ENCODE peak calls at places on chromosome 11, in eight cellular contexts. One of them, this sample, is unnamed.

GRCh38 chr11:128909438-128910125 is 18.4 kb downstream of the KCNJ5 start:
- DNase-seq in A549: no peak
- DNase-seq in RWPE2: no peak
- DNase-seq in fibroblast of the aortic adventitia: no peak
- DNase-seq in IMR-90: no peak
- DNase-seq in thoracic aorta: no peak
- DNase-seq in endodermal cell: no peak
- DNase-seq in body of pancreas: no peak
- DNase-seq in this sample: no peak

GRCh38 chr11:115761348-115761747 is 257.1 kb upstream of the CADM1 start:
- DNase-seq in A549: no peak
- DNase-seq in RWPE2: no peak
- DNase-seq in fibroblast of the aortic adventitia: no peak
- DNase-seq in IMR-90: no peak
- DNase-seq in thoracic aorta: no peak
- DNase-seq in endodermal cell: no peak
- DNase-seq in body of pancreas: no peak
- DNase-seq in this sample: no peak

GRCh38 chr11:124402326-124402922 is 3.6 kb upstream of the OR8B3 start:
- DNase-seq in A549: peak
- DNase-seq in RWPE2: peak
- DNase-seq in fibroblast of the aortic adventitia: peak
- DNase-seq in IMR-90: peak
- DNase-seq in thoracic aorta: peak
- DNase-seq in endodermal cell: peak
- DNase-seq in body of pancreas: peak
- DNase-seq in this sample: peak

GRCh38 chr11:63212742-63213141 is 30.7 kb downstream of the SLC22A25 start:
- DNase-seq in A549: peak
- DNase-seq in RWPE2: no peak
- DNase-seq in fibroblast of the aortic adventitia: peak
- DNase-seq in IMR-90: no peak
- DNase-seq in thoracic aorta: no peak
- DNase-seq in endodermal cell: peak
- DNase-seq in body of pancreas: no peak
- DNase-seq in this sample: peak

GRCh38 chr11:26247340-26247739 is 84.6 kb upstream of the ANO3 start:
- DNase-seq in A549: no peak
- DNase-seq in RWPE2: no peak
- DNase-seq in fibroblast of the aortic adventitia: peak
- DNase-seq in IMR-90: peak
- DNase-seq in thoracic aorta: no peak
- DNase-seq in endodermal cell: no peak
- DNase-seq in body of pancreas: no peak
- DNase-seq in this sample: peak

GRCh38 chr11:64206457-64207246 is at the start of gene FERMT3:
- DNase-seq in A549: no peak
- DNase-seq in RWPE2: no peak
- DNase-seq in fibroblast of the aortic adventitia: no peak
- DNase-seq in IMR-90: no peak
- DNase-seq in thoracic aorta: no peak
- DNase-seq in endodermal cell: no peak
- DNase-seq in body of pancreas: peak
- DNase-seq in this sample: no peak

GRCh38 chr11:78870655-78871054 is 296.0 kb upstream of the NARS2 start:
- DNase-seq in A549: no peak
- DNase-seq in RWPE2: no peak
- DNase-seq in fibroblast of the aortic adventitia: no peak
- DNase-seq in IMR-90: no peak
- DNase-seq in thoracic aorta: no peak
- DNase-seq in endodermal cell: no peak
- DNase-seq in body of pancreas: no peak
- DNase-seq in this sample: no peak

GRCh38 chr11:38169286-38169685 is 1571.2 kb upstream of the RAG2 start:
- DNase-seq in A549: no peak
- DNase-seq in RWPE2: no peak
- DNase-seq in fibroblast of the aortic adventitia: peak
- DNase-seq in IMR-90: peak
- DNase-seq in thoracic aorta: no peak
- DNase-seq in endodermal cell: no peak
- DNase-seq in body of pancreas: no peak
- DNase-seq in this sample: peak

GRCh38 chr11:18392434-18393321 is 1.7 kb upstream of the LDHA start:
- DNase-seq in A549: no peak
- DNase-seq in RWPE2: no peak
- DNase-seq in fibroblast of the aortic adventitia: peak
- DNase-seq in IMR-90: no peak
- DNase-seq in thoracic aorta: no peak
- DNase-seq in endodermal cell: no peak
- DNase-seq in body of pancreas: no peak
- DNase-seq in this sample: no peak

GRCh38 chr11:107259826-107260225 is 197.8 kb downstream of the CWF19L2 start:
- DNase-seq in A549: no peak
- DNase-seq in RWPE2: no peak
- DNase-seq in fibroblast of the aortic adventitia: no peak
- DNase-seq in IMR-90: no peak
- DNase-seq in thoracic aorta: no peak
- DNase-seq in endodermal cell: no peak
- DNase-seq in body of pancreas: no peak
- DNase-seq in this sample: no peak

GRCh38 chr11:73416711-73417265 is 40.6 kb downstream of the RELT start:
- DNase-seq in A549: no peak
- DNase-seq in RWPE2: no peak
- DNase-seq in fibroblast of the aortic adventitia: peak
- DNase-seq in IMR-90: peak
- DNase-seq in thoracic aorta: no peak
- DNase-seq in endodermal cell: no peak
- DNase-seq in body of pancreas: no peak
- DNase-seq in this sample: no peak

GRCh38 chr11:119320593-119321524 is 3.9 kb upstream of the MCAM start:
- DNase-seq in A549: no peak
- DNase-seq in RWPE2: no peak
- DNase-seq in fibroblast of the aortic adventitia: peak
- DNase-seq in IMR-90: peak
- DNase-seq in thoracic aorta: no peak
- DNase-seq in endodermal cell: peak
- DNase-seq in body of pancreas: no peak
- DNase-seq in this sample: peak

GRCh38 chr11:41921991-41922390 is 462.5 kb upstream of the LRRC4C start:
- DNase-seq in A549: no peak
- DNase-seq in RWPE2: no peak
- DNase-seq in fibroblast of the aortic adventitia: no peak
- DNase-seq in IMR-90: no peak
- DNase-seq in thoracic aorta: no peak
- DNase-seq in endodermal cell: peak
- DNase-seq in body of pancreas: no peak
- DNase-seq in this sample: no peak

GRCh38 chr11:3121931-3122774 is 43.0 kb downstream of the OSBPL5 start:
- DNase-seq in A549: no peak
- DNase-seq in RWPE2: peak
- DNase-seq in fibroblast of the aortic adventitia: no peak
- DNase-seq in IMR-90: no peak
- DNase-seq in thoracic aorta: no peak
- DNase-seq in endodermal cell: peak
- DNase-seq in body of pancreas: no peak
- DNase-seq in this sample: no peak

GRCh38 chr11:8168485-8169257 is at the start of gene RIC3:
- DNase-seq in A549: no peak
- DNase-seq in RWPE2: no peak
- DNase-seq in fibroblast of the aortic adventitia: no peak
- DNase-seq in IMR-90: no peak
- DNase-seq in thoracic aorta: no peak
- DNase-seq in endodermal cell: peak
- DNase-seq in body of pancreas: peak
- DNase-seq in this sample: no peak

GRCh38 chr11:8167796-8168195 is 1.0 kb downstream of the RIC3 start:
- DNase-seq in A549: no peak
- DNase-seq in RWPE2: no peak
- DNase-seq in fibroblast of the aortic adventitia: peak
- DNase-seq in IMR-90: peak
- DNase-seq in thoracic aorta: no peak
- DNase-seq in endodermal cell: no peak
- DNase-seq in body of pancreas: no peak
- DNase-seq in this sample: peak
- H3K4me3 ChIP-seq in A549: no peak
- H3K4me3 ChIP-seq in RWPE2: no peak
- H3K4me3 ChIP-seq in fibroblast of the aortic adventitia: no peak
- H3K4me3 ChIP-seq in IMR-90: no peak
- H3K4me3 ChIP-seq in thoracic aorta: peak
- H3K4me3 ChIP-seq in endodermal cell: peak
- H3K4me3 ChIP-seq in body of pancreas: no peak
- H3K4me3 ChIP-seq in this sample: no peak

DNA sequence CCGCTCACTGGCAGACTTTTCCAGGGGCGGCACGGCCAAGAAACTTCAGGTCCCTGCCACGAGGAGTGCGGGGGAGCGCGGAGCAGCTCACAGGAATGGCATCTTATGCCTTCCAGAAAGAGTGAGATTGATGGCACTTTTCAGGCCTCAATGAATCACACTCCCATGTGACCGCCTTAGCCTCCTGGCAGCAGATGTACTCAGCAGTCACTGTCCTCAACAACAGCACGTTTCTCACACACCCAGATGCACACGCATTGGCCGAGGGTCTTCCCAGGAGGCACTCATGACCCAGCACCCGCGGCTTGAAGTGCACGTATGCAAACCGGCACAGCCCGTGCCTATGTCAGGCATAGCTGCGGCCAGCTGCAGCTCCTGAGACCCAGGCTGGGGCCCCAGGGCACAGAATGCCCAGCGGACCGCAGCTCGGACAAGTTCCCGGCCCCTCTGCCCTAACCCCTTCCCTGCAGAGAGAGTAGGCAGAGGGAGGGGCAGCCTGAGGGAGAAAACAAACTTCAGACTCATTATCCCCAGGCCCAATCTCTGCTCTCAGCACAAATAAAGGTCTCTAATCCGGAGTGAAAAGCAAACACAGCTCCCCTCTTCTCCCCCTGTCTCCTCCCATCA is 48.3 kb downstream of the RPUSD4 start:
- DNase-seq in A549: no peak
- DNase-seq in RWPE2: no peak
- DNase-seq in fibroblast of the aortic adventitia: peak
- DNase-seq in IMR-90: peak
- DNase-seq in thoracic aorta: peak
- DNase-seq in endodermal cell: peak
- DNase-seq in body of pancreas: no peak
- DNase-seq in this sample: peak
- H3K4me3 ChIP-seq in A549: no peak
- H3K4me3 ChIP-seq in RWPE2: no peak
- H3K4me3 ChIP-seq in fibroblast of the aortic adventitia: no peak
- H3K4me3 ChIP-seq in IMR-90: no peak
- H3K4me3 ChIP-seq in thoracic aorta: peak
- H3K4me3 ChIP-seq in endodermal cell: peak
- H3K4me3 ChIP-seq in body of pancreas: no peak
- H3K4me3 ChIP-seq in this sample: no peak

GRCh38 chr11:32729976-32730375 is 64.5 kb downstream of the CCDC73 start:
- DNase-seq in A549: no peak
- DNase-seq in RWPE2: no peak
- DNase-seq in fibroblast of the aortic adventitia: no peak
- DNase-seq in IMR-90: no peak
- DNase-seq in thoracic aorta: no peak
- DNase-seq in endodermal cell: no peak
- DNase-seq in body of pancreas: no peak
- DNase-seq in this sample: no peak
- H3K4me3 ChIP-seq in A549: no peak
- H3K4me3 ChIP-seq in RWPE2: no peak
- H3K4me3 ChIP-seq in fibroblast of the aortic adventitia: no peak
- H3K4me3 ChIP-seq in IMR-90: no peak
- H3K4me3 ChIP-seq in thoracic aorta: no peak
- H3K4me3 ChIP-seq in endodermal cell: no peak
- H3K4me3 ChIP-seq in body of pancreas: no peak
- H3K4me3 ChIP-seq in this sample: no peak

GRCh38 chr11:11965656-11966353 is 42.6 kb downstream of the DKK3 start:
- DNase-seq in A549: no peak
- DNase-seq in RWPE2: no peak
- DNase-seq in fibroblast of the aortic adventitia: no peak
- DNase-seq in IMR-90: no peak
- DNase-seq in thoracic aorta: no peak
- DNase-seq in endodermal cell: no peak
- DNase-seq in body of pancreas: no peak
- DNase-seq in this sample: no peak

GRCh38 chr11:11966354-11966741 is 42.1 kb downstream of the DKK3 start:
- DNase-seq in A549: no peak
- DNase-seq in RWPE2: no peak
- DNase-seq in fibroblast of the aortic adventitia: no peak
- DNase-seq in IMR-90: no peak
- DNase-seq in thoracic aorta: no peak
- DNase-seq in endodermal cell: no peak
- DNase-seq in body of pancreas: no peak
- DNase-seq in this sample: no peak

GRCh38 chr11:11964774-11965150 is 43.7 kb downstream of the DKK3 start:
- DNase-seq in A549: no peak
- DNase-seq in RWPE2: no peak
- DNase-seq in fibroblast of the aortic adventitia: no peak
- DNase-seq in IMR-90: no peak
- DNase-seq in thoracic aorta: no peak
- DNase-seq in endodermal cell: no peak
- DNase-seq in body of pancreas: no peak
- DNase-seq in this sample: no peak

GRCh38 chr11:11965192-11965591 is 43.2 kb downstream of the DKK3 start:
- DNase-seq in A549: no peak
- DNase-seq in RWPE2: no peak
- DNase-seq in fibroblast of the aortic adventitia: no peak
- DNase-seq in IMR-90: no peak
- DNase-seq in thoracic aorta: no peak
- DNase-seq in endodermal cell: no peak
- DNase-seq in body of pancreas: no peak
- DNase-seq in this sample: no peak

DNA sequence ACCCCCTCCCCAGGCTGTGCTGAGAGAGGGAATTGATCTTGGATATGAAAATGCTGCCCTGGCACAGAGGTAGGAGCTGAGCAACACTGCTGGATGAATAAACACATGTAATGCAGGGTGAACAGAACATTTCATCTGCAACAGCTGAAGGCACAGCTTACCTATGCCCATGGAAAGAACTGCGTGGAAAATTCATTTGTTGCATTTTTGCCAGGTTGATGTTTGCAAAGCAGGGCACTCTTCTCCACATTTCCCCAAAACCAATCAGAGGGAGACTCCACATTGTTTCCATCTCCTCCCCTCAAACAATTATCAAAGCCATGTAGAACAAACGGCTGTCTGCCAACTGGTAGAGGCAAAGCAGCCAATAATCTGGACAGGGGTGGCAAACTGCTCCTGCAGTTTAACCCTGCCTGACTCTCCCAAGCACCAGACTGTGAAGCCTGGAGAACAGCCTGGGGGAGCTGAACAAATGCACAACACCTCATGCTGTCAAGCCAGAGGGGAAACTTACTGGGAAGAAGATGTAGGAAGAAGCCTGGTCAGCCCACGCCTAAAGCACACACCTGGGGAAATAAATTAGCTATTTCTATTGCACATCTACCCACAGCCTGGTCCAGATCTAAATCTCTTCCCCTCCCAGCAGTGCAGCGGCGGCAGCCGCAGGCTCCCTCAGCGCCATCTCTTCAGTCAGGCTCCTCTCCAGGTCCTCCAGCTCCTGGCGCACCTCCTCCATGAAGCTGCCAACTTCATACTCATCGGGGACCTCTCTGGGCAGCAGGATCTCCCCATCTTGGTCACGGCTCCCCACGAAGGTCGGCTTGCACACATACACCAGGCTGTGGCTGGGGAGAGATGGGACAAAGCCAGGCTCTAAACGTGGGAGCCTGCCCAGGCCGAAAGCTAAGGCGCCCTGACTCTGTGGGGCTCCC is 44.3 kb downstream of the DKK3 start:
- DNase-seq in A549: no peak
- DNase-seq in RWPE2: no peak
- DNase-seq in fibroblast of the aortic adventitia: no peak
- DNase-seq in IMR-90: no peak
- DNase-seq in thoracic aorta: no peak
- DNase-seq in endodermal cell: no peak
- DNase-seq in body of pancreas: no peak
- DNase-seq in this sample: no peak
- H3K4me3 ChIP-seq in A549: no peak
- H3K4me3 ChIP-seq in RWPE2: no peak
- H3K4me3 ChIP-seq in fibroblast of the aortic adventitia: no peak
- H3K4me3 ChIP-seq in IMR-90: no peak
- H3K4me3 ChIP-seq in thoracic aorta: no peak
- H3K4me3 ChIP-seq in endodermal cell: no peak
- H3K4me3 ChIP-seq in body of pancreas: no peak
- H3K4me3 ChIP-seq in this sample: no peak